ENCODE peak calls at places on chromosomes 5 and 9, in four cellular contexts. Z is WTC11, Y is lung microvascular endothelial cell, O is AG20443. P is an unnamed sample.

GRCh38 chr9:118326326-118326725 is 622.1 kb downstream of the TLR4 start:
- DNase-seq in Z (no peak), Y (no peak), O (no peak), P (no peak)

GRCh38 chr9:97557606-97558095 is 56.2 kb downstream of the TMOD1 start:
- DNase-seq in Z (no peak), Y (peak), O (no peak), P (peak)

GRCh38 chr5:127865273-127865672 is 162.1 kb downstream of the CCDC192 start:
- DNase-seq in Z (no peak), Y (no peak), O (no peak), P (no peak)

GRCh38 chr9:16191237-16191636 is 638.4 kb downstream of the CCDC171 start:
- DNase-seq in Z (no peak), Y (no peak), O (no peak), P (no peak)

GRCh38 chr9:121607434-121608248 is 43.8 kb upstream of the DAB2IP start:
- DNase-seq in Z (no peak), Y (no peak), O (peak), P (no peak)

GRCh38 chr9:85569988-85570387 is 171.8 kb downstream of the AGTPBP1 start:
- DNase-seq in Z (no peak), Y (peak), O (peak), P (no peak)

GRCh38 chr5:446864-447263 is 3.9 kb downstream of the EXOC3 start:
- DNase-seq in Z (peak), Y (peak), O (peak), P (peak)

GRCh38 chr9:98783518-98784226 is 12.7 kb downstream of the ANKS6 start:
- DNase-seq in Z (no peak), Y (no peak), O (no peak), P (no peak)

GRCh38 chr9:123119566-123119965 is 86.1 kb downstream of the GPR21 start:
- DNase-seq in Z (no peak), Y (no peak), O (no peak), P (no peak)

GRCh38 chr9:86287013-86287412 is 4.7 kb upstream of the ISCA1 start:
- DNase-seq in Z (peak), Y (peak), O (no peak), P (no peak)

GRCh38 chr5:53095931-53096525 is 13.5 kb downstream of the MOCS2 start:
- DNase-seq in Z (peak), Y (peak), O (peak), P (no peak)

GRCh38 chr5:172820046-172820767 is 13.8 kb upstream of the ERGIC1 start:
- DNase-seq in Z (no peak), Y (no peak), O (peak), P (peak)

GRCh38 chr5:98614341-98614740 is 159.1 kb upstream of the RGMB start:
- DNase-seq in Z (no peak), Y (no peak), O (no peak), P (no peak)

GRCh38 chr9:86892576-86892975 is 54.7 kb downstream of the GAS1 start:
- DNase-seq in Z (no peak), Y (no peak), O (no peak), P (no peak)

GRCh38 chr5:119315516-119315949 is 40.3 kb upstream of the TNFAIP8 start:
- DNase-seq in Z (no peak), Y (peak), O (peak), P (peak)

GRCh38 chr9:33676746-33677505 is 118.4 kb upstream of the PRSS3 start:
- DNase-seq in Z (peak), Y (peak), O (peak), P (peak)

GRCh38 chr5:68884893-68885292 is 208.9 kb upstream of the SLC30A5 start:
- DNase-seq in Z (no peak), Y (peak), O (no peak), P (no peak)

GRCh38 chr5:11888221-11888620 is 16.0 kb downstream of the CTNND2 start:
- DNase-seq in Z (no peak), Y (no peak), O (no peak), P (no peak)

GRCh38 chr5:170591055-170591454 is 87.2 kb downstream of the KCNIP1 start:
- DNase-seq in Z (no peak), Y (peak), O (no peak), P (no peak)

GRCh38 chr9:31520301-31521085 is 864.0 kb upstream of the ACO1 start:
- DNase-seq in Z (no peak), Y (no peak), O (no peak), P (no peak)

GRCh38 chr5:137252513-137252912 is 246.6 kb downstream of the SPOCK1 start:
- DNase-seq in Z (no peak), Y (no peak), O (peak), P (no peak)

GRCh38 chr5:159106193-159106568 is 6.5 kb upstream of the EBF1 start:
- DNase-seq in Z (no peak), Y (no peak), O (no peak), P (no peak)

GRCh38 chr9:87337335-87338074 is 160.2 kb upstream of the DAPK1 start:
- DNase-seq in Z (peak), Y (peak), O (no peak), P (no peak)

GRCh38 chr9:14198544-14199510 is 115.1 kb downstream of the NFIB start:
- DNase-seq in Z (no peak), Y (peak), O (peak), P (no peak)

GRCh38 chr5:163815240-163815791 is 309.9 kb downstream of the MAT2B start:
- DNase-seq in Z (no peak), Y (no peak), O (no peak), P (no peak)

GRCh38 chr5:58986281-58986680 is 403.4 kb downstream of the RAB3C start:
- DNase-seq in Z (no peak), Y (no peak), O (no peak), P (no peak)

GRCh38 chr5:156119692-156120091 is 207.3 kb upstream of the SGCD start:
- DNase-seq in Z (no peak), Y (no peak), O (no peak), P (no peak)

GRCh38 chr9:5917888-5918287 is 27.2 kb downstream of the MLANA start:
- DNase-seq in Z (no peak), Y (no peak), O (no peak), P (no peak)

GRCh38 chr5:16791036-16791705 is 144.9 kb downstream of the MYO10 start:
- DNase-seq in Z (no peak), Y (peak), O (peak), P (peak)

GRCh38 chr5:36059571-36060515 is 6.8 kb downstream of the UGT3A2 start:
- DNase-seq in Z (no peak), Y (no peak), O (no peak), P (no peak)

GRCh38 chr5:96829336-96829735 is 21.6 kb upstream of the ERAP1 start:
- DNase-seq in Z (no peak), Y (no peak), O (no peak), P (no peak)

GRCh38 chr5:131974956-131975726 is 29.7 kb upstream of the MEIKIN start:
- DNase-seq in Z (no peak), Y (no peak), O (no peak), P (no peak)

GRCh38 chr9:121860744-121861143 is 209.3 kb downstream of the DAB2IP start:
- DNase-seq in Z (no peak), Y (peak), O (peak), P (no peak)

GRCh38 chr5:32794086-32794485 is 83.0 kb downstream of the NPR3 start:
- DNase-seq in Z (no peak), Y (peak), O (peak), P (no peak)

GRCh38 chr5:144318011-144318410 is 147.3 kb downstream of the KCTD16 start:
- DNase-seq in Z (no peak), Y (no peak), O (no peak), P (no peak)

GRCh38 chr9:95413793-95414192 is 96.3 kb upstream of the FANCC start:
- DNase-seq in Z (no peak), Y (no peak), O (no peak), P (no peak)

GRCh38 chr9:77953590-77953989 is 78.0 kb downstream of the GNAQ start:
- DNase-seq in Z (no peak), Y (no peak), O (no peak), P (no peak)

GRCh38 chr5:147098233-147098790 is 136.5 kb upstream of the STK32A start:
- DNase-seq in Z (peak), Y (peak), O (peak), P (peak)